ENCODE peak calls at places on chromosome 2, in eight cellular contexts. F is left lung, W is GM23248, M is transverse colon, A is SK-N-SH, O is psoas muscle, J is colonic mucosa, Q is sigmoid colon. V is an unnamed sample.

GRCh38 chr2:214651451-214651850 is 158.0 kb downstream of the BARD1 start:
- DNase-seq in O (no peak), F (no peak), J (no peak), A (no peak), W (peak; percentile 52), Q (no peak), M (no peak), V (no peak)

GRCh38 chr2:127332335-127332734 is 38.4 kb upstream of the ERCC3 start:
- DNase-seq in F (no peak), Q (no peak), O (no peak), J (no peak), W (no peak), M (no peak), A (no peak), V (no peak)

GRCh38 chr2:30358351-30358750 is 88.7 kb upstream of the LCLAT1 start:
- DNase-seq in J (no peak), A (no peak), F (no peak), O (no peak), Q (no peak), M (no peak), W (no peak), V (no peak)

GRCh38 chr2:160075171-160075570 is 12.8 kb upstream of the PLA2R1 start:
- DNase-seq in O (peak; percentile 54), A (no peak), M (no peak), J (peak; percentile 31), Q (no peak), F (no peak), W (peak; percentile 98), V (no peak)

GRCh38 chr2:236928353-236929153 is 157.1 kb upstream of the COPS8 start:
- DNase-seq in M (no peak), J (peak; percentile 12), F (no peak), Q (no peak), W (peak; percentile 42), O (no peak), A (no peak), V (no peak)

GRCh38 chr2:231378028-231378722 is 17.3 kb upstream of the B3GNT7 start:
- DNase-seq in F (no peak), A (no peak), J (peak; percentile 78), W (no peak), O (no peak), M (peak; percentile 80), Q (no peak), V (no peak)

GRCh38 chr2:128332091-128332634 is 13.5 kb upstream of the HS6ST1 start:
- DNase-seq in Q (no peak), F (no peak), J (no peak), A (no peak), W (no peak), O (no peak), M (no peak), V (no peak)

GRCh38 chr2:26474261-26474785 is 3.6 kb downstream of the OTOF start:
- DNase-seq in O (no peak), F (no peak), J (no peak), Q (no peak), A (no peak), W (no peak), M (no peak), V (no peak)

GRCh38 chr2:58710795-58711279 is 469.7 kb upstream of the FANCL start:
- DNase-seq in O (peak; percentile 45), W (peak; percentile 18), F (no peak), J (peak; percentile 18), A (no peak), Q (peak; percentile 61), M (no peak), V (no peak)

GRCh38 chr2:218265626-218266025 is 4.3 kb downstream of the AAMP start:
- DNase-seq in Q (no peak), W (no peak), M (no peak), J (no peak), O (no peak), F (no peak), A (no peak), V (no peak)

GRCh38 chr2:99337931-99338580 is 867 bp downstream of the EIF5B start:
- DNase-seq in O (no peak), F (no peak), A (peak; percentile 18), W (peak; percentile 45), J (no peak), M (no peak), Q (no peak), V (no peak)

GRCh38 chr2:59993721-59994120 is 559.7 kb downstream of the BCL11A start:
- DNase-seq in J (no peak), A (no peak), M (no peak), F (no peak), O (no peak), W (no peak), Q (no peak), V (no peak)

GRCh38 chr2:223969315-223969714 is 12.1 kb downstream of the MRPL44 start:
- DNase-seq in M (no peak), J (no peak), Q (no peak), W (peak; percentile 48), A (no peak), F (no peak), O (no peak), V (no peak)

GRCh38 chr2:240126731-240127130 is 9.4 kb downstream of the COPS9 start:
- DNase-seq in M (no peak), J (no peak), Q (no peak), O (peak; percentile 8), F (no peak), A (no peak), W (no peak), V (no peak)

GRCh38 chr2:96260404-96261260 is 5.2 kb downstream of the TMEM127 start:
- DNase-seq in A (peak; percentile 81), J (peak; percentile 85), F (peak; percentile 82), Q (peak; percentile 77), W (peak; percentile 95), O (peak; percentile 81), M (peak; percentile 74), V (no peak)

GRCh38 chr2:64651590-64651989 is 2.1 kb downstream of the SERTAD2 start:
- DNase-seq in J (no peak), W (no peak), Q (no peak), M (no peak), F (no peak), O (no peak), A (no peak), V (no peak)

GRCh38 chr2:64652231-64653173 is 1.2 kb downstream of the SERTAD2 start:
- DNase-seq in O (peak; percentile 74), F (peak; percentile 77), W (peak; percentile 83), J (peak; percentile 70), A (no peak), M (peak; percentile 59), Q (peak; percentile 83), V (no peak)

GRCh38 chr2:64654993-64655666 is 1.4 kb upstream of the SERTAD2 start:
- DNase-seq in M (no peak), J (no peak), W (peak; percentile 77), Q (no peak), F (no peak), O (no peak), A (no peak), V (no peak)

GRCh38 chr2:64654063-64654811 is 524 bp upstream of the SERTAD2 start:
- DNase-seq in F (peak; percentile 93), O (peak; percentile 93), J (peak; percentile 47), W (peak; percentile 95), Q (peak; percentile 92), A (no peak), M (peak; percentile 78), V (peak; percentile 60)

GRCh38 chr2:64653174-64654062 is at the start of gene SERTAD2:
- DNase-seq in F (peak; percentile 99), J (peak; percentile 88), A (peak; percentile 98), M (peak; percentile 91), O (peak; percentile 95), W (peak; percentile 94), Q (peak; percentile 96), V (peak; percentile 79)
- H3K4me3 ChIP-seq in F (peak within 1 kb of the TSS; percentile 77), J (peak within 1 kb of the TSS; percentile 89), A (peak within 1 kb of the TSS; percentile 85), M (peak within 1 kb of the TSS; percentile 86), O (peak within 1 kb of the TSS; percentile 82), W (peak within 1 kb of the TSS; percentile 87), Q (peak within 1 kb of the TSS; percentile 76), V (peak within 1 kb of the TSS; percentile 99)

GRCh38 chr2:90209806-90210205 is 1518.3 kb downstream of the RPIA start:
- DNase-seq in Q (no peak), J (no peak), W (no peak), A (no peak), M (no peak), F (peak; percentile 53), O (no peak), V (no peak)
- H3K4me3 ChIP-seq in Q (no peak overlapping the region), J (no peak overlapping the region), W (no peak overlapping the region), A (no peak overlapping the region), M (no peak overlapping the region), F (no peak overlapping the region), O (no peak overlapping the region), V (no peak overlapping the region)

DNA sequence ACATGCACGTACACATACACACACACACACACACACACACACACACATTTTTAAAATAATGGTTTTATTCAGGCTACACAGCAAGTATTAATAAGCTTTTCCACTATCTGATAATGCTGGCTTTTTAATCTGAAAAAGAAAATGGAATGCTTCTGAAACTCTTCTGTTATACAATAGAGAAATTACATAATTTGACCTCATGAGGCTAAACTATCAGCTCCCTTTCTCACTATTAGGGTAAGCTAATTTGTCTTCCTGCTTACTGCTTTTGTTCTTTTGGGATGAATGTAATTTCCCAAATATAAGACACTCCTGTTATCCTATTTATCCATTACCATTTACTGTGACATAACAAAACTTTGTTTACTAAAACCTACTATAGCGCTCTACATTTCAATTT is 41.8 kb downstream of the MAP4K3 start:
- DNase-seq in A (no peak), J (no peak), Q (no peak), O (no peak), F (no peak), W (no peak), M (no peak), V (no peak)
- H3K4me3 ChIP-seq in A (no peak overlapping the region), J (no peak overlapping the region), Q (no peak overlapping the region), O (no peak overlapping the region), F (no peak overlapping the region), W (no peak overlapping the region), M (no peak overlapping the region), V (no peak overlapping the region)

GRCh38 chr2:101148777-101149176 is 2.4 kb downstream of the TBC1D8 start:
- DNase-seq in O (no peak), W (no peak), F (no peak), Q (no peak), A (no peak), J (no peak), M (no peak), V (no peak)

GRCh38 chr2:101146535-101146934 is 4.6 kb downstream of the TBC1D8 start:
- DNase-seq in O (no peak), J (no peak), M (no peak), W (no peak), F (no peak), Q (no peak), A (no peak), V (no peak)

GRCh38 chr2:101145406-101145805 is 5.8 kb downstream of the TBC1D8 start:
- DNase-seq in M (no peak), A (no peak), Q (no peak), W (peak; percentile 46), J (no peak), F (no peak), O (no peak), V (no peak)

GRCh38 chr2:101147971-101148370 is 3.2 kb downstream of the TBC1D8 start:
- DNase-seq in M (no peak), O (no peak), F (no peak), J (no peak), A (no peak), W (no peak), Q (no peak), V (no peak)

DNA sequence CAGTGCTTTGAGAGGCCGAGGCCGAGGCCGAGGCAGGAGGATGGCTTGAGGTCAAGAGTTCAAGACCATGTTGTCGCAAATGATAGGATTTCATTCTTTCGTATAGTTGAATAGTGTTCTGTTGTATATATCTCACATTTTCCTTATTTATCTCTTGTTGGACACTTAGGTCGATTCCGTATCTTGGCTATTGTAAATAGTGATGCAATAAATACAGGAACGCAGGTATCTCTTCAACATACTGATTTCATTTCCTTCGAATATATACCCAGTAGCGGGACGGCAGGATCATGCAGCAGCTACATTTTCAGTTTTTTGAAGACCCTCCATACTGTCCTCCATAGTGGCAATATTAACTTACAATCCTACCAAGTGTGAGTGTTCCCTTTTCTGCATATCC is 4.1 kb downstream of the TBC1D8 start:
- DNase-seq in J (no peak), F (no peak), A (no peak), Q (no peak), M (no peak), W (no peak), O (no peak), V (no peak)
- H3K4me3 ChIP-seq in J (no peak overlapping the region), F (no peak overlapping the region), A (no peak overlapping the region), Q (no peak overlapping the region), M (no peak overlapping the region), W (no peak overlapping the region), O (no peak overlapping the region), V (no peak overlapping the region)